ENCODE peak calls at places on chromosome 1, in ten cellular contexts. I, F, W, J, B, K, G, O, D and E are unnamed samples.

GRCh38 chr1:119742677-119743076 is 26.0 kb downstream of the HMGCS2 start:
- DNase-seq in I (no peak), F (no peak), W (no peak), J (no peak), B (no peak), K (no peak), G (no peak), O (no peak), D (no peak), E (no peak)

GRCh38 chr1:115666702-115667101 is 24.9 kb downstream of the VANGL1 start:
- DNase-seq in I (peak), F (peak), W (no peak), J (no peak), B (no peak), K (no peak), G (peak), O (no peak), D (no peak), E (no peak)

GRCh38 chr1:228883535-228883934 is 148.3 kb downstream of the RHOU start:
- DNase-seq in I (no peak), F (no peak), W (no peak), J (no peak), B (no peak), K (no peak), G (no peak), O (no peak), D (no peak), E (no peak)

GRCh38 chr1:1290238-1290731 is 10.0 kb downstream of the SCNN1D start:
- DNase-seq in I (no peak), F (peak), W (no peak), J (peak), B (peak), K (no peak), G (peak), O (peak), D (no peak), E (peak)

GRCh38 chr1:231337472-231338269 is at the start of gene EXOC8:
- DNase-seq in I (peak), F (peak), W (peak), J (peak), B (peak), K (peak), G (peak), O (peak), D (peak), E (peak)

GRCh38 chr1:167565922-167566321 is 12.4 kb upstream of the CREG1 start:
- DNase-seq in I (no peak), F (no peak), W (no peak), J (no peak), B (no peak), K (no peak), G (no peak), O (no peak), D (no peak), E (no peak)

GRCh38 chr1:93579891-93580290 is 101.7 kb downstream of the BCAR3 start:
- DNase-seq in I (peak), F (peak), W (no peak), J (peak), B (no peak), K (no peak), G (peak), O (peak), D (peak), E (no peak)

GRCh38 chr1:198649598-198650338 is 10.9 kb downstream of the PTPRC start:
- DNase-seq in I (no peak), F (no peak), W (no peak), J (no peak), B (no peak), K (no peak), G (no peak), O (no peak), D (no peak), E (no peak)

GRCh38 chr1:24873148-24873547 is 56.9 kb downstream of the RUNX3 start:
- DNase-seq in I (no peak), F (no peak), W (no peak), J (no peak), B (no peak), K (no peak), G (no peak), O (no peak), D (no peak), E (no peak)

GRCh38 chr1:230121950-230122349 is 54.9 kb downstream of the GALNT2 start:
- DNase-seq in I (no peak), F (no peak), W (no peak), J (no peak), B (no peak), K (no peak), G (no peak), O (no peak), D (no peak), E (no peak)

GRCh38 chr1:225319951-225320350 is 107.9 kb downstream of the LBR start:
- DNase-seq in I (no peak), F (no peak), W (no peak), J (no peak), B (no peak), K (no peak), G (no peak), O (no peak), D (peak), E (no peak)

GRCh38 chr1:204041232-204041767 is 31.6 kb upstream of the SOX13 start:
- DNase-seq in I (no peak), F (peak), W (no peak), J (no peak), B (no peak), K (peak), G (no peak), O (no peak), D (peak), E (peak)

GRCh38 chr1:97630968-97631367 is 289.9 kb downstream of the DPYD start:
- DNase-seq in I (no peak), F (peak), W (no peak), J (no peak), B (no peak), K (no peak), G (no peak), O (peak), D (peak), E (no peak)

GRCh38 chr1:229129306-229130027 is 141.4 kb upstream of the RAB4A start:
- DNase-seq in I (no peak), F (no peak), W (no peak), J (no peak), B (no peak), K (no peak), G (no peak), O (no peak), D (no peak), E (no peak)

GRCh38 chr1:30816211-30817082 is 58.9 kb upstream of the LAPTM5 start:
- DNase-seq in I (peak), F (peak), W (peak), J (peak), B (peak), K (no peak), G (no peak), O (peak), D (peak), E (peak)

GRCh38 chr1:40833979-40834378 is 28.2 kb downstream of the CITED4 start:
- DNase-seq in I (no peak), F (no peak), W (no peak), J (no peak), B (no peak), K (no peak), G (no peak), O (no peak), D (no peak), E (no peak)

GRCh38 chr1:40829631-40830245 is 32.4 kb downstream of the CITED4 start:
- DNase-seq in I (no peak), F (no peak), W (no peak), J (no peak), B (no peak), K (no peak), G (no peak), O (no peak), D (no peak), E (no peak)

GRCh38 chr1:40830419-40830943 is 31.7 kb downstream of the CITED4 start:
- DNase-seq in I (no peak), F (no peak), W (no peak), J (no peak), B (no peak), K (no peak), G (no peak), O (no peak), D (no peak), E (no peak)

GRCh38 chr1:40834968-40835545 is 27.1 kb downstream of the CITED4 start:
- DNase-seq in I (no peak), F (no peak), W (no peak), J (no peak), B (no peak), K (no peak), G (no peak), O (no peak), D (no peak), E (no peak)

GRCh38 chr1:40831001-40831732 is 31.0 kb downstream of the CITED4 start:
- DNase-seq in I (no peak), F (no peak), W (no peak), J (no peak), B (no peak), K (no peak), G (no peak), O (no peak), D (no peak), E (no peak)
- TF ChIP-seq CTCF in I (no peak), F (no peak), W (no peak), J (no peak), B (no peak), K (no peak), G (no peak), O (no peak), D (no peak), E (no peak)

GRCh38 chr1:168917309-168917708 is 188.3 kb upstream of the DPT start:
- DNase-seq in I (no peak), F (no peak), W (no peak), J (no peak), B (no peak), K (no peak), G (no peak), O (no peak), D (no peak), E (no peak)
- TF ChIP-seq CTCF in I (no peak), F (no peak), W (no peak), J (no peak), B (no peak), K (no peak), G (no peak), O (no peak), D (no peak), E (no peak)

DNA sequence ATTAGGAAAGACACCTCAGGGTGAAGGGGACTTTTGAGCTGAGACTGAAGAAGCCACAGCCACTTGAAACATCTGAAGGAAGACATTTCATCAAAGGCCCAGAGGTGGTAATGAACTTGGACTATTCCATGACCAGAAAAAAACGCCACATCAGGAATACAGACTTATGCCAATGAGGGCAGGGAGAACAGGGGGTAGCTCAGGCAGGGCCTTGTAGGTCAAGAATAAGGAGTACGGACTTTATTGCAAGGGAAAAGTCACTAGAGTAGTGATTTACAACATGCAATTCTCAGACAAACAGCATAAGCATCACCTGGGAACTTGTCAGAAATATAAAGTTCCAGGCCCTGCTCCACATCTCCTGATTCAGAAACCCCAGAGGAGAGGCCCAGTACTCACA is 11.8 kb downstream of the TP53BP2 start:
- DNase-seq in I (no peak), F (no peak), W (no peak), J (no peak), B (no peak), K (no peak), G (no peak), O (no peak), D (no peak), E (no peak)
- TF ChIP-seq CTCF in I (no peak), F (no peak), W (no peak), J (no peak), B (no peak), K (no peak), G (no peak), O (no peak), D (no peak), E (no peak)

GRCh38 chr1:14140800-14141526 is 441.0 kb downstream of the PRDM2 start:
- DNase-seq in I (no peak), F (peak), W (peak), J (no peak), B (no peak), K (no peak), G (no peak), O (no peak), D (no peak), E (no peak)

GRCh38 chr1:14138135-14138506 is 438.1 kb downstream of the PRDM2 start:
- DNase-seq in I (no peak), F (no peak), W (no peak), J (no peak), B (no peak), K (no peak), G (no peak), O (no peak), D (no peak), E (no peak)

GRCh38 chr1:14137411-14138134 is 437.6 kb downstream of the PRDM2 start:
- DNase-seq in I (no peak), F (no peak), W (no peak), J (no peak), B (no peak), K (no peak), G (no peak), O (no peak), D (no peak), E (no peak)

GRCh38 chr1:14136881-14137280 is 436.9 kb downstream of the PRDM2 start:
- DNase-seq in I (no peak), F (no peak), W (no peak), J (no peak), B (no peak), K (no peak), G (no peak), O (no peak), D (no peak), E (no peak)

GRCh38 chr1:14138627-14139026 is 438.6 kb downstream of the PRDM2 start:
- DNase-seq in I (no peak), F (no peak), W (no peak), J (no peak), B (no peak), K (no peak), G (no peak), O (no peak), D (no peak), E (no peak)
- TF ChIP-seq CTCF in I (no peak), F (peak), W (peak), J (no peak), B (no peak), K (peak), G (no peak), O (no peak), D (no peak), E (no peak)

GRCh38 chr1:91744973-91745648 is 140.8 kb downstream of the TGFBR3 start:
- DNase-seq in I (peak), F (peak), W (no peak), J (no peak), B (no peak), K (no peak), G (no peak), O (no peak), D (no peak), E (no peak)
- TF ChIP-seq CTCF in I (no peak), F (peak), W (no peak), J (no peak), B (no peak), K (no peak), G (no peak), O (no peak), D (no peak), E (no peak)

GRCh38 chr1:20731057-20731991 is 1.2 kb downstream of the SH2D5 start:
- DNase-seq in I (no peak), F (no peak), W (peak), J (no peak), B (no peak), K (no peak), G (no peak), O (no peak), D (no peak), E (no peak)

GRCh38 chr1:20732588-20733360 is at the start of gene SH2D5:
- DNase-seq in I (peak), F (peak), W (peak), J (peak), B (no peak), K (peak), G (peak), O (peak), D (peak), E (peak)

GRCh38 chr1:20735581-20736111 is 3.1 kb upstream of the SH2D5 start:
- DNase-seq in I (no peak), F (no peak), W (no peak), J (no peak), B (no peak), K (no peak), G (no peak), O (no peak), D (peak), E (no peak)

GRCh38 chr1:20732071-20732587 is 374 bp downstream of the SH2D5 start:
- DNase-seq in I (no peak), F (peak), W (peak), J (peak), B (peak), K (no peak), G (peak), O (peak), D (peak), E (peak)

GRCh38 chr1:20733361-20733975 is 965 bp upstream of the SH2D5 start:
- DNase-seq in I (no peak), F (no peak), W (no peak), J (no peak), B (no peak), K (no peak), G (no peak), O (peak), D (no peak), E (no peak)
- TF ChIP-seq CTCF in I (no peak), F (no peak), W (peak), J (no peak), B (no peak), K (no peak), G (no peak), O (no peak), D (no peak), E (no peak)

DNA sequence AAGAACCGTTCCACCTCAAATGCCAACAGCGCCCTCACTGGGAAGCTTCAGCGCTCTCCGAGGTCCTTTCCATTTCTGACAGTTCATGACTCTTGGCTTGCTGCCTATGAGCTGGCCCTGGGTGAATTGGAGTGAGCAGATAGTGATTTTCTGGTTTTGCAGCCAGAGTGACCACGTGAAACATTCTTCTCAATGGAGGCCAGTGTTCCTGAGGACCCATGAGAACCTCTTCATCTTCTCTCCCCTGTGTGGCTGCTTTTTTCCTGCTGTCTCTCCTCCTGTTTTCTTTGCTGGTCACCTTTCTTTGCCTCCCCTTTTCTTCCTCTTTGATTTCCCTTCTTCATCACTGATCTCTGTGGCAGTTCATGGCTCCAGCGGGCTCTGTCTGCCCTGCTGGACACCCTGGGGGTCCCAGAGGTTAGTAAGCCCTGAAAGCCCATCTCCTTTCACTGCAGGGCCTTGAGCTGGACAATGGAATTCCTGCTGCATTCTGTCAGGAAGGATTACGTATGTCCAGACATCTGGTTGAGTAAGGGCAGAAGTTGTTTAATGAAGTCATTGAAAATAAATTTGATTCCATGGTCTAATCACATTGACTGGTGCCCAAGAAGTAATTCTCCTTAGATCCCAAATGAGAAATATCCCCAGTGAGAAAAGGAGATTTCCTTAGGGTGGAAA is 29.9 kb downstream of the VASH2 start:
- DNase-seq in I (no peak), F (peak), W (no peak), J (no peak), B (no peak), K (no peak), G (no peak), O (peak), D (peak), E (no peak)
- TF ChIP-seq CTCF in I (no peak), F (peak), W (no peak), J (no peak), B (no peak), K (no peak), G (no peak), O (no peak), D (peak), E (no peak)

GRCh38 chr1:64563958-64564565 is 94.1 kb downstream of the CACHD1 start:
- DNase-seq in I (no peak), F (no peak), W (no peak), J (no peak), B (no peak), K (no peak), G (no peak), O (no peak), D (no peak), E (no peak)
- TF ChIP-seq CTCF in I (no peak), F (no peak), W (no peak), J (no peak), B (no peak), K (no peak), G (no peak), O (no peak), D (no peak), E (no peak)